ENCODE peak calls at places on chromosomes 5 and 9, in six cellular contexts. One of them, this sample, is unnamed.

GRCh38 chr5:16741007-16741406 is 124.2 kb upstream of the RETREG1 start:
- DNase-seq in fibroblast of mammary gland: peak; percentile 56
- DNase-seq in B cell: no peak
- DNase-seq in AG08395: no peak
- DNase-seq in EL: no peak
- DNase-seq in EH: no peak
- DNase-seq in this sample: peak; percentile 41

GRCh38 chr5:132260714-132261615 is 3.5 kb downstream of the PDLIM4 start:
- DNase-seq in EH: peak; percentile 87
- DNase-seq in B cell: peak; percentile 28
- DNase-seq in EL: peak; percentile 95
- DNase-seq in AG08395: no peak
- DNase-seq in fibroblast of mammary gland: peak; percentile 98
- DNase-seq in this sample: peak; percentile 73

GRCh38 chr5:155726267-155726666 is 600.7 kb upstream of the SGCD start:
- DNase-seq in B cell: no peak
- DNase-seq in EH: peak; percentile 4
- DNase-seq in EL: no peak
- DNase-seq in fibroblast of mammary gland: peak; percentile 8
- DNase-seq in AG08395: peak; percentile 33
- DNase-seq in this sample: peak; percentile 33

GRCh38 chr9:126229501-126229900 is 97.1 kb upstream of the MVB12B start:
- DNase-seq in EL: no peak
- DNase-seq in B cell: no peak
- DNase-seq in fibroblast of mammary gland: no peak
- DNase-seq in AG08395: no peak
- DNase-seq in EH: no peak
- DNase-seq in this sample: no peak

GRCh38 chr9:130265431-130266235 is at the start of gene HMCN2:
- DNase-seq in EH: no peak
- DNase-seq in fibroblast of mammary gland: no peak
- DNase-seq in EL: no peak
- DNase-seq in B cell: no peak
- DNase-seq in AG08395: no peak
- DNase-seq in this sample: no peak

GRCh38 chr5:16886793-16887345 is 49.2 kb downstream of the MYO10 start:
- DNase-seq in B cell: no peak
- DNase-seq in EL: no peak
- DNase-seq in AG08395: no peak
- DNase-seq in fibroblast of mammary gland: no peak
- DNase-seq in EH: no peak
- DNase-seq in this sample: no peak

GRCh38 chr5:150612905-150613670 is 27.4 kb upstream of the SYNPO start:
- DNase-seq in B cell: no peak
- DNase-seq in AG08395: no peak
- DNase-seq in EL: no peak
- DNase-seq in EH: no peak
- DNase-seq in fibroblast of mammary gland: no peak
- DNase-seq in this sample: no peak

GRCh38 chr5:10607666-10608442 is 44.0 kb downstream of the ANKRD33B start:
- DNase-seq in EL: no peak
- DNase-seq in fibroblast of mammary gland: peak; percentile 92
- DNase-seq in AG08395: peak; percentile 84
- DNase-seq in EH: peak; percentile 52
- DNase-seq in B cell: no peak
- DNase-seq in this sample: peak; percentile 89

GRCh38 chr9:4982720-4983482 is 2.2 kb upstream of the JAK2 start:
- DNase-seq in EH: no peak
- DNase-seq in fibroblast of mammary gland: no peak
- DNase-seq in B cell: no peak
- DNase-seq in EL: no peak
- DNase-seq in AG08395: no peak
- DNase-seq in this sample: no peak

GRCh38 chr9:121686930-121687541 is 35.6 kb downstream of the DAB2IP start:
- DNase-seq in EL: peak; percentile 68
- DNase-seq in fibroblast of mammary gland: peak; percentile 68
- DNase-seq in EH: peak; percentile 73
- DNase-seq in AG08395: peak; percentile 83
- DNase-seq in B cell: peak; percentile 66
- DNase-seq in this sample: peak; percentile 62

GRCh38 chr5:142211918-142212317 is 103.3 kb downstream of the NDFIP1 start:
- DNase-seq in B cell: no peak
- DNase-seq in AG08395: no peak
- DNase-seq in fibroblast of mammary gland: no peak
- DNase-seq in EH: no peak
- DNase-seq in EL: no peak
- DNase-seq in this sample: no peak

GRCh38 chr5:146466521-146467349 is 19.6 kb downstream of the TCERG1 start:
- DNase-seq in B cell: no peak
- DNase-seq in AG08395: peak; percentile 35
- DNase-seq in EL: no peak
- DNase-seq in EH: peak; percentile 31
- DNase-seq in fibroblast of mammary gland: peak; percentile 29
- DNase-seq in this sample: peak; percentile 23

GRCh38 chr9:91451431-91452270 is 28.0 kb upstream of the NFIL3 start:
- DNase-seq in fibroblast of mammary gland: peak; percentile 66
- DNase-seq in AG08395: no peak
- DNase-seq in EH: no peak
- DNase-seq in EL: no peak
- DNase-seq in B cell: no peak
- DNase-seq in this sample: no peak

GRCh38 chr9:71936066-71936465 is 24.6 kb downstream of the C9orf85 start:
- DNase-seq in EH: peak; percentile 61
- DNase-seq in AG08395: no peak
- DNase-seq in B cell: no peak
- DNase-seq in fibroblast of mammary gland: no peak
- DNase-seq in EL: no peak
- DNase-seq in this sample: no peak

GRCh38 chr5:117590944-117591343 is 1016.3 kb upstream of the SEMA6A start:
- DNase-seq in AG08395: no peak
- DNase-seq in EL: peak; percentile 21
- DNase-seq in EH: peak; percentile 46
- DNase-seq in B cell: no peak
- DNase-seq in fibroblast of mammary gland: no peak
- DNase-seq in this sample: no peak

GRCh38 chr9:91864372-91864771 is 85.7 kb downstream of the ROR2 start:
- DNase-seq in B cell: no peak
- DNase-seq in EH: no peak
- DNase-seq in AG08395: no peak
- DNase-seq in fibroblast of mammary gland: peak; percentile 77
- DNase-seq in EL: no peak
- DNase-seq in this sample: peak; percentile 24

GRCh38 chr9:111187376-111187775 is 142.6 kb downstream of the OR2K2 start:
- DNase-seq in AG08395: no peak
- DNase-seq in B cell: no peak
- DNase-seq in EL: no peak
- DNase-seq in fibroblast of mammary gland: no peak
- DNase-seq in EH: peak; percentile 75
- DNase-seq in this sample: peak; percentile 44

GRCh38 chr5:10018211-10018610 is 231.5 kb downstream of the ATPSCKMT start:
- DNase-seq in EL: no peak
- DNase-seq in fibroblast of mammary gland: no peak
- DNase-seq in EH: peak; percentile 66
- DNase-seq in B cell: no peak
- DNase-seq in AG08395: no peak
- DNase-seq in this sample: peak; percentile 10

GRCh38 chr5:82106207-82106606 is 134.4 kb downstream of the ATG10 start:
- DNase-seq in fibroblast of mammary gland: peak; percentile 39
- DNase-seq in EH: no peak
- DNase-seq in AG08395: no peak
- DNase-seq in B cell: no peak
- DNase-seq in EL: no peak
- DNase-seq in this sample: no peak

GRCh38 chr9:28051559-28051958 is 478.3 kb upstream of the C9orf72 start:
- DNase-seq in AG08395: peak; percentile 5
- DNase-seq in B cell: no peak
- DNase-seq in EH: peak; percentile 8
- DNase-seq in EL: peak; percentile 8
- DNase-seq in fibroblast of mammary gland: no peak
- DNase-seq in this sample: peak; percentile 72

GRCh38 chr9:87792831-87793288 is 66.9 kb downstream of the CTSL start:
- DNase-seq in EH: peak; percentile 68
- DNase-seq in AG08395: peak; percentile 80
- DNase-seq in fibroblast of mammary gland: peak; percentile 100
- DNase-seq in EL: peak; percentile 95
- DNase-seq in B cell: no peak
- DNase-seq in this sample: peak; percentile 68

GRCh38 chr5:10303699-10304170 is 4.0 kb downstream of the CMBL start:
- DNase-seq in EH: no peak
- DNase-seq in EL: no peak
- DNase-seq in B cell: no peak
- DNase-seq in AG08395: no peak
- DNase-seq in fibroblast of mammary gland: no peak
- DNase-seq in this sample: no peak

GRCh38 chr9:27385606-27386005 is 88.7 kb upstream of the EQTN start:
- DNase-seq in EH: no peak
- DNase-seq in fibroblast of mammary gland: no peak
- DNase-seq in EL: no peak
- DNase-seq in B cell: no peak
- DNase-seq in AG08395: no peak
- DNase-seq in this sample: no peak

GRCh38 chr5:56335212-56335611 is 102.1 kb upstream of the ANKRD55 start:
- DNase-seq in EH: no peak
- DNase-seq in AG08395: no peak
- DNase-seq in fibroblast of mammary gland: no peak
- DNase-seq in EL: no peak
- DNase-seq in B cell: no peak
- DNase-seq in this sample: no peak

This sample was measured in AG10803.